ENCODE peak calls at places on chromosomes 7 and 10, in ten cellular contexts. S, A, V, R, I, X, D, E, Y and P are unnamed samples.

GRCh38 chr7:3575753-3576531 is 274.9 kb downstream of the SDK1 start:
- DNase-seq in X (peak; percentile 71), A (no peak), Y (no peak), E (no peak), R (no peak), V (peak; percentile 43), D (no peak), I (no peak), S (no peak), P (no peak)

GRCh38 chr7:111639894-111640293 is 77.6 kb upstream of the IMMP2L start:
- DNase-seq in R (no peak), I (no peak), X (no peak), S (no peak), V (no peak), Y (no peak), A (no peak), E (no peak), D (no peak), P (no peak)

GRCh38 chr10:3502606-3503005 is 282.4 kb downstream of the KLF6 start:
- DNase-seq in X (no peak), E (no peak), R (no peak), D (no peak), I (peak; percentile 22), V (no peak), S (no peak), A (no peak), Y (no peak), P (no peak)

GRCh38 chr10:70617798-70618568 is 15.4 kb upstream of the PRF1 start:
- DNase-seq in I (no peak), S (no peak), R (no peak), X (no peak), E (no peak), Y (no peak), D (no peak), A (no peak), V (no peak), P (no peak)

GRCh38 chr7:65477326-65477725 is 103.7 kb downstream of the ZNF92 start:
- DNase-seq in Y (peak; percentile 39), X (no peak), I (peak; percentile 35), V (no peak), E (peak; percentile 67), A (peak; percentile 67), R (no peak), D (no peak), S (no peak), P (no peak)

GRCh38 chr10:78511324-78512204 is 477.9 kb downstream of the RPS24 start:
- DNase-seq in D (peak; percentile 71), E (no peak), I (no peak), S (no peak), A (no peak), Y (no peak), X (no peak), R (no peak), V (no peak), P (no peak)

GRCh38 chr10:79459243-79459642 is 13.8 kb upstream of the ZCCHC24 start:
- DNase-seq in R (no peak), A (no peak), Y (no peak), E (no peak), V (no peak), D (no peak), X (no peak), S (no peak), I (no peak), P (no peak)

GRCh38 chr7:50703654-50704053 is 79.0 kb downstream of the GRB10 start:
- DNase-seq in Y (no peak), E (no peak), A (no peak), R (no peak), V (no peak), X (no peak), D (no peak), S (no peak), I (no peak), P (no peak)

GRCh38 chr10:76009531-76009930 is 578.1 kb downstream of the LRMDA start:
- DNase-seq in E (no peak), V (no peak), X (no peak), S (no peak), I (no peak), R (no peak), Y (no peak), A (no peak), D (no peak), P (no peak)

GRCh38 chr7:126140858-126141491 is 1111.8 kb downstream of the GRM8 start:
- DNase-seq in Y (no peak), A (no peak), D (no peak), R (no peak), X (no peak), S (no peak), V (no peak), I (no peak), E (no peak), P (no peak)

GRCh38 chr10:24873281-24873683 is 79.1 kb downstream of the PRTFDC1 start:
- DNase-seq in E (peak; percentile 61), I (peak; percentile 38), D (no peak), A (no peak), X (no peak), S (no peak), V (no peak), Y (no peak), R (no peak), P (peak; percentile 42)

DNA sequence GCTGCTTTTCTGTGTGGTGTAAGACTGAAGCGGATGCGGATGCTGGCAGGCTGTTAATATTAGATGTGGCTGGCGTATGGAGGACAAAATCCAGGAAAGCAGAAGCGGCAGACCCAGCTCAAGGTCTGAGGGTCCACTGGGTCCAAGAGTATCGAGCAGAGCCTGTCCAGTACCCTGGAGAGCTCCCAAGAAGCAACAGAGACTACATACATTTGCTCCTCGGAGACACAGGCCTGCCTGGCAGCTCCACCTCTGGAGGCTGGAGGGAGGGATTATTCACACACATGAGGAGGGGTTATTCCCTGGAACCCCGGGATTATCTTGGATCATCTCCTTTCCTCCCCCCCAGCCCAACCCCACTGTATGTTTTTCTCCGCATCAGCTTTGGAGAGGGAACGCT is 31.3 kb upstream of the LOXL4 start:
- DNase-seq in Y (no peak), E (no peak), X (no peak), R (no peak), D (peak; percentile 23), V (no peak), A (no peak), I (no peak), S (no peak), P (no peak)
- TF ChIP-seq EP300 in Y (no peak), E (no peak), X (no peak), R (no peak), D (no peak), V (no peak), A (no peak), I (no peak), S (no peak), P (no peak)

DNA sequence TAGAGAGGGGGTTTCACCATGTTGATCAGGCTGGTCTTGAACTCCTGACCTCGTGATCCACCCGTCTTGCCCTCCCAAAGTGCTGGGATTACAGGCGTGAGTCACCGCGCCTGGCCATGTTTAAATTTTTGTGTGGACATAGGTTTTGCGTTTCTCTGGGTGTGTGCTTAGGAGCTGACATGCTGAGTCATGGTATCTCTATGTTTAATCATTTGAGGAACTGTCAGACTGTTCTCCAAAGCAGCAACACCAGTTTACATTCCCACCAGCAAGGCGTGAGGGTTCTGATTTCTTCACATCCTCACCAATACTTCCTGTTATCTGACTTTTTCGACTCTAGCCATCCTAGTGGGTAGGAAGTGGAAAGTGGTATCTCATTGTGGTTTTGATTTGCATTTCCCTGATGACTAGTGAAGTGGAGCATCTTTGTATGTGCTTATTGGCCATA is 153.7 kb downstream of the DNAJB6 start:
- DNase-seq in D (no peak), V (peak; percentile 24), S (no peak), E (peak; percentile 60), I (peak; percentile 96), A (no peak), Y (no peak), X (no peak), R (peak; percentile 30), P (no peak)
- TF ChIP-seq EP300 in D (no peak), V (no peak), S (no peak), E (peak; percentile 55), I (no peak), A (no peak), Y (no peak), X (no peak), R (no peak), P (no peak)

DNA sequence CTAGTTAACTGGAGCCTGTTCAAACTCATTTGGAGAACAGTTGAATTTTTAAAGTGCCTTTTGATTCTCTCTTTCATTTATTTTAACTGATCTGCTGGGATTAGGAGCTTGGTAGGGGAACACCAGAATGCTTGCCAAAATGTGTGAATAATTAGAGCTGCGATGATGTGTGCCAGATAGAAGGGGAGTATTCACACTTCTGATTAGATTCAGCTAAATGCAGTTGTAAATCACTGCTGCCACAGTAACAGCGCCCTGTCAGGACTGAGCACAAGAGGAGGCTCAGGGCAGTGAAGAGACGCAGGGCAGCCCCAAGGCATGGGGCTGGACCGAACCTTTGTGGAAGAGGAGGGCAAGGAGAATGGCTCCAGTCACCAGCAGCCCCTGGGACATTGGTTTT is 633.3 kb upstream of the GALNT17 start:
- DNase-seq in V (no peak), R (no peak), S (no peak), I (no peak), A (no peak), X (no peak), Y (no peak), D (no peak), E (no peak), P (no peak)
- TF ChIP-seq EP300 in V (no peak), R (no peak), S (no peak), I (no peak), A (no peak), X (no peak), Y (no peak), D (no peak), E (no peak), P (no peak)

GRCh38 chr10:117694251-117694650 is 151.7 kb downstream of the EMX2 start:
- DNase-seq in I (no peak), V (no peak), E (no peak), D (no peak), A (no peak), X (no peak), R (no peak), S (no peak), Y (no peak), P (no peak)
- TF ChIP-seq EP300 in I (no peak), V (no peak), E (no peak), D (no peak), A (no peak), X (no peak), R (no peak), S (no peak), Y (no peak), P (no peak)